ENCODE peak calls at places on chromosomes 3 and 15, in five cellular contexts. One of them, this sample, is unnamed.

GRCh38 chr3:46442591-46443530 is 21.8 kb downstream of the LTF start:
- DNase-seq in GM23338: peak; percentile 66
- DNase-seq in H9: no peak
- DNase-seq in CD8-positive, alpha-beta T cell: no peak
- DNase-seq in fibroblast of the aortic adventitia: peak; percentile 64
- DNase-seq in this sample: peak; percentile 65

GRCh38 chr15:66786222-66786621 is 84.2 kb downstream of the SMAD6 start:
- DNase-seq in GM23338: no peak
- DNase-seq in H9: no peak
- DNase-seq in CD8-positive, alpha-beta T cell: no peak
- DNase-seq in fibroblast of the aortic adventitia: no peak
- DNase-seq in this sample: no peak

GRCh38 chr3:169041677-169042171 is 621.8 kb downstream of the MECOM start:
- DNase-seq in GM23338: peak; percentile 15
- DNase-seq in H9: no peak
- DNase-seq in CD8-positive, alpha-beta T cell: no peak
- DNase-seq in fibroblast of the aortic adventitia: peak; percentile 78
- DNase-seq in this sample: peak; percentile 71

GRCh38 chr3:36891651-36892268 is 53.1 kb downstream of the TRANK1 start:
- DNase-seq in GM23338: no peak
- DNase-seq in H9: no peak
- DNase-seq in CD8-positive, alpha-beta T cell: no peak
- DNase-seq in fibroblast of the aortic adventitia: no peak
- DNase-seq in this sample: no peak

GRCh38 chr3:56048946-56049345 is 419.3 kb downstream of the ERC2 start:
- DNase-seq in GM23338: no peak
- DNase-seq in H9: no peak
- DNase-seq in CD8-positive, alpha-beta T cell: no peak
- DNase-seq in fibroblast of the aortic adventitia: no peak
- DNase-seq in this sample: no peak

GRCh38 chr15:52178765-52179164 is 12.4 kb downstream of the GNB5 start:
- DNase-seq in GM23338: no peak
- DNase-seq in H9: no peak
- DNase-seq in CD8-positive, alpha-beta T cell: no peak
- DNase-seq in fibroblast of the aortic adventitia: no peak
- DNase-seq in this sample: no peak

GRCh38 chr3:63960048-63960711 is 48.0 kb upstream of the SCAANT1 start:
- DNase-seq in GM23338: no peak
- DNase-seq in H9: no peak
- DNase-seq in CD8-positive, alpha-beta T cell: no peak
- DNase-seq in fibroblast of the aortic adventitia: peak; percentile 82
- DNase-seq in this sample: peak; percentile 88

GRCh38 chr15:51403072-51403878 is 61.8 kb downstream of the GLDN start:
- DNase-seq in GM23338: peak; percentile 48
- DNase-seq in H9: peak; percentile 23
- DNase-seq in CD8-positive, alpha-beta T cell: no peak
- DNase-seq in fibroblast of the aortic adventitia: peak; percentile 74
- DNase-seq in this sample: peak; percentile 70

GRCh38 chr15:44535509-44536297 is 1.2 kb upstream of the EIF3J start:
- DNase-seq in GM23338: peak; percentile 53
- DNase-seq in H9: peak; percentile 41
- DNase-seq in CD8-positive, alpha-beta T cell: no peak
- DNase-seq in fibroblast of the aortic adventitia: no peak
- DNase-seq in this sample: no peak

GRCh38 chr3:194141415-194142155 is 5.6 kb downstream of the HES1 start:
- DNase-seq in GM23338: peak; percentile 91
- DNase-seq in H9: peak; percentile 90
- DNase-seq in CD8-positive, alpha-beta T cell: peak; percentile 30
- DNase-seq in fibroblast of the aortic adventitia: peak; percentile 84
- DNase-seq in this sample: peak; percentile 87

GRCh38 chr15:61301701-61302100 is 72.6 kb upstream of the RORA start:
- DNase-seq in GM23338: no peak
- DNase-seq in H9: no peak
- DNase-seq in CD8-positive, alpha-beta T cell: no peak
- DNase-seq in fibroblast of the aortic adventitia: no peak
- DNase-seq in this sample: no peak

GRCh38 chr15:75201609-75202250 is at the start of gene C15orf39:
- DNase-seq in GM23338: peak; percentile 69
- DNase-seq in H9: peak; percentile 83
- DNase-seq in CD8-positive, alpha-beta T cell: peak; percentile 61
- DNase-seq in fibroblast of the aortic adventitia: peak; percentile 68
- DNase-seq in this sample: peak; percentile 59

GRCh38 chr3:123085293-123085949 is 18.6 kb downstream of the PDIA5 start:
- DNase-seq in GM23338: no peak
- DNase-seq in H9: no peak
- DNase-seq in CD8-positive, alpha-beta T cell: no peak
- DNase-seq in fibroblast of the aortic adventitia: no peak
- DNase-seq in this sample: no peak

GRCh38 chr3:16516695-16517481 is 3.4 kb upstream of the RFTN1 start:
- DNase-seq in GM23338: peak; percentile 70
- DNase-seq in H9: no peak
- DNase-seq in CD8-positive, alpha-beta T cell: no peak
- DNase-seq in fibroblast of the aortic adventitia: peak; percentile 82
- DNase-seq in this sample: peak; percentile 85

GRCh38 chr3:114435733-114436132 is 141.9 kb downstream of the TIGIT start:
- DNase-seq in GM23338: no peak
- DNase-seq in H9: no peak
- DNase-seq in CD8-positive, alpha-beta T cell: no peak
- DNase-seq in fibroblast of the aortic adventitia: no peak
- DNase-seq in this sample: no peak

GRCh38 chr3:100335137-100335833 is 728 bp downstream of the NIT2 start:
- DNase-seq in GM23338: peak; percentile 66
- DNase-seq in H9: peak; percentile 41
- DNase-seq in CD8-positive, alpha-beta T cell: no peak
- DNase-seq in fibroblast of the aortic adventitia: no peak
- DNase-seq in this sample: no peak

GRCh38 chr3:178669046-178669445 is 132.8 kb downstream of the KCNMB2 start:
- DNase-seq in GM23338: peak; percentile 7
- DNase-seq in H9: no peak
- DNase-seq in CD8-positive, alpha-beta T cell: no peak
- DNase-seq in fibroblast of the aortic adventitia: no peak
- DNase-seq in this sample: no peak

GRCh38 chr3:126928921-126929485 is 53.9 kb upstream of the PLXNA1 start:
- DNase-seq in GM23338: no peak
- DNase-seq in H9: no peak
- DNase-seq in CD8-positive, alpha-beta T cell: no peak
- DNase-seq in fibroblast of the aortic adventitia: no peak
- DNase-seq in this sample: no peak
- TF ChIP-seq CTCF in GM23338: no peak
- TF ChIP-seq CTCF in H9: no peak
- TF ChIP-seq CTCF in CD8-positive, alpha-beta T cell: no peak
- TF ChIP-seq CTCF in fibroblast of the aortic adventitia: no peak
- TF ChIP-seq CTCF in this sample: no peak

GRCh38 chr3:57852896-57853295 is 96.8 kb downstream of the SLMAP start:
- DNase-seq in GM23338: peak; percentile 52
- DNase-seq in H9: no peak
- DNase-seq in CD8-positive, alpha-beta T cell: no peak
- DNase-seq in fibroblast of the aortic adventitia: peak; percentile 66
- DNase-seq in this sample: peak; percentile 31

GRCh38 chr3:57851304-57851703 is 95.2 kb downstream of the SLMAP start:
- DNase-seq in GM23338: no peak
- DNase-seq in H9: no peak
- DNase-seq in CD8-positive, alpha-beta T cell: no peak
- DNase-seq in fibroblast of the aortic adventitia: no peak
- DNase-seq in this sample: no peak

GRCh38 chr3:57855943-57856342 is 99.8 kb downstream of the SLMAP start:
- DNase-seq in GM23338: no peak
- DNase-seq in H9: no peak
- DNase-seq in CD8-positive, alpha-beta T cell: no peak
- DNase-seq in fibroblast of the aortic adventitia: no peak
- DNase-seq in this sample: no peak

GRCh38 chr3:57855281-57855680 is 99.2 kb downstream of the SLMAP start:
- DNase-seq in GM23338: no peak
- DNase-seq in H9: no peak
- DNase-seq in CD8-positive, alpha-beta T cell: no peak
- DNase-seq in fibroblast of the aortic adventitia: peak; percentile 15
- DNase-seq in this sample: peak; percentile 76

DNA sequence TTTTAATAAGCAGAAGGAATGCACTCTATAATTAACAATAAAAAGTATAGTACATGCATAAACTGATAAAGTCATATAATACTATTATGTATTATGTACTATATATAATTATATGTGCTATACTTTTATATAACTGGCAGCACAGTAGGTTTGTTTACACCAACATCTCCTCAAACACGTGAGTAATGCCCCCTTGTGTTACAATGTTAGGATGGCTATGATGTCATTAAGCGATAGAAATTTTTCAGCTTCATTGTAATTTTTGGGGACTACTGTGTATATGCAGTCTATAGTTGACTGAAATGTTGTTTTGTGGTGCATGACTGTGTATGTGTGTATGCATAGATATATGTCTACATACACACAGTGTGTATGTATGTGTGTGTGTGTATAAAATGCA is 100.6 kb downstream of the SLMAP start:
- DNase-seq in GM23338: peak; percentile 24
- DNase-seq in H9: no peak
- DNase-seq in CD8-positive, alpha-beta T cell: no peak
- DNase-seq in fibroblast of the aortic adventitia: no peak
- DNase-seq in this sample: no peak
- TF ChIP-seq CTCF in GM23338: peak; percentile 40
- TF ChIP-seq CTCF in H9: peak; percentile 49
- TF ChIP-seq CTCF in CD8-positive, alpha-beta T cell: no peak
- TF ChIP-seq CTCF in fibroblast of the aortic adventitia: peak; percentile 18
- TF ChIP-seq CTCF in this sample: no peak

GRCh38 chr3:148815736-148816135 is 11.9 kb upstream of the CPB1 start:
- DNase-seq in GM23338: no peak
- DNase-seq in H9: no peak
- DNase-seq in CD8-positive, alpha-beta T cell: no peak
- DNase-seq in fibroblast of the aortic adventitia: no peak
- DNase-seq in this sample: no peak

GRCh38 chr3:148815316-148815715 is 12.3 kb upstream of the CPB1 start:
- DNase-seq in GM23338: no peak
- DNase-seq in H9: no peak
- DNase-seq in CD8-positive, alpha-beta T cell: no peak
- DNase-seq in fibroblast of the aortic adventitia: no peak
- DNase-seq in this sample: no peak

GRCh38 chr3:148820885-148821284 is 6.7 kb upstream of the CPB1 start:
- DNase-seq in GM23338: peak; percentile 73
- DNase-seq in H9: peak; percentile 31
- DNase-seq in CD8-positive, alpha-beta T cell: no peak
- DNase-seq in fibroblast of the aortic adventitia: no peak
- DNase-seq in this sample: no peak

GRCh38 chr3:148816427-148816826 is 11.2 kb upstream of the CPB1 start:
- DNase-seq in GM23338: no peak
- DNase-seq in H9: no peak
- DNase-seq in CD8-positive, alpha-beta T cell: no peak
- DNase-seq in fibroblast of the aortic adventitia: no peak
- DNase-seq in this sample: no peak

GRCh38 chr3:148816971-148817519 is 10.6 kb upstream of the CPB1 start:
- DNase-seq in GM23338: no peak
- DNase-seq in H9: no peak
- DNase-seq in CD8-positive, alpha-beta T cell: no peak
- DNase-seq in fibroblast of the aortic adventitia: no peak
- DNase-seq in this sample: no peak
- TF ChIP-seq CTCF in GM23338: no peak
- TF ChIP-seq CTCF in H9: no peak
- TF ChIP-seq CTCF in CD8-positive, alpha-beta T cell: no peak
- TF ChIP-seq CTCF in fibroblast of the aortic adventitia: no peak
- TF ChIP-seq CTCF in this sample: no peak

GRCh38 chr3:141106842-141107241 is 55.7 kb downstream of the SPSB4 start:
- DNase-seq in GM23338: no peak
- DNase-seq in H9: no peak
- DNase-seq in CD8-positive, alpha-beta T cell: no peak
- DNase-seq in fibroblast of the aortic adventitia: no peak
- DNase-seq in this sample: no peak
- TF ChIP-seq CTCF in GM23338: no peak
- TF ChIP-seq CTCF in H9: no peak
- TF ChIP-seq CTCF in CD8-positive, alpha-beta T cell: no peak
- TF ChIP-seq CTCF in fibroblast of the aortic adventitia: no peak
- TF ChIP-seq CTCF in this sample: no peak

DNA sequence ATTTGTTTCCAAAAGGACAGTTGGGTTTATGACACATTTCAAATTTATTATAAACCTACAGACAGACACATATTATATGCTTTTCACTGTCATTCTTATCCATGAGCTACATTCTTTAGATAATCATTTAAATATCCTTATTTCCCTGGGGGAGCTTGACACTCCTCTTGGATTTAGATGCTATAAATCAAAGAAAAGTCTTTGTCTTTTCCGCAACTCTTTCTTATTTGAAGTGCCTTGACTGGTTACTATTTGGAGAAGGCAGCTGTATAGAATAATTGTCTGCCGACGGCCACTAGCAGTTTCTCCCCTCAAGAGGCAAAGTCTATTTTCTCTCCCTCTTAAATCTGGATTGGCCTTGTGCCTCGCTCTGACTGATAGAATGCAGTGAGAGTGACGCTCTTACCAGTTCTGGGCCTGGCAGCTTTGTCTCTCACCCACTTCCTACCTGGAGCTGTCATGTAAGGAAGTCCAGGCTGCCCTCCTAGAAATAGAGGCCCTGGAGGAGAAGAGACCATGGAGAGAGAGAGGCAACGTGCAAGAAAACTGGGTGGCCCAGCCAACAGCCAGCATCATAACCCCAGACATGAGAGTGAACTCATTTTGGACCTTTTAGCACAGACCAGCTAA is 6.9 kb upstream of the LRIG1 start:
- DNase-seq in GM23338: no peak
- DNase-seq in H9: no peak
- DNase-seq in CD8-positive, alpha-beta T cell: no peak
- DNase-seq in fibroblast of the aortic adventitia: no peak
- DNase-seq in this sample: no peak
- TF ChIP-seq CTCF in GM23338: no peak
- TF ChIP-seq CTCF in H9: no peak
- TF ChIP-seq CTCF in CD8-positive, alpha-beta T cell: no peak
- TF ChIP-seq CTCF in fibroblast of the aortic adventitia: no peak
- TF ChIP-seq CTCF in this sample: no peak

DNA sequence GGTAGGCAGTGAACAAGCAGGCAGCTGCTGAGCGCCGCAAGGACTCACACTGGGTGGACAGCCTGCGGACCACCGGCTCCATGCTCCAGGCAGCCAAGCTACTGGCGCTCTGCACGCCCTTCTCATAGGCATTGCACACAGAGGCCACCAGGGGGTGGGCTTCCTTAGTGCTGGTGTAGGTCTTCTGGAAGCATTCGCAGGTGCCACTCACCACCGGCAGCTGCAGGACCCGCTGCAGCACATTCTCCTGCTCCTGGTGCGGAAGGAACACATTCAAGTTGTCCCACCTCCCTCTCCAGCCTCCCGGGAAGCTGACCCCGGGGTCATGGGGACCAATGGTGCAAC is 6.0 kb downstream of the PLIN1 start:
- DNase-seq in GM23338: peak; percentile 91
- DNase-seq in H9: peak; percentile 91
- DNase-seq in CD8-positive, alpha-beta T cell: no peak
- DNase-seq in fibroblast of the aortic adventitia: no peak
- DNase-seq in this sample: no peak
- TF ChIP-seq CTCF in GM23338: peak; percentile 70
- TF ChIP-seq CTCF in H9: peak; percentile 88
- TF ChIP-seq CTCF in CD8-positive, alpha-beta T cell: no peak
- TF ChIP-seq CTCF in fibroblast of the aortic adventitia: peak; percentile 27
- TF ChIP-seq CTCF in this sample: peak; percentile 21

GRCh38 chr3:141576744-141577052 is 89.9 kb downstream of the RASA2 start:
- DNase-seq in GM23338: no peak
- DNase-seq in H9: no peak
- DNase-seq in CD8-positive, alpha-beta T cell: no peak
- DNase-seq in fibroblast of the aortic adventitia: no peak
- DNase-seq in this sample: no peak
- TF ChIP-seq CTCF in GM23338: no peak
- TF ChIP-seq CTCF in H9: no peak
- TF ChIP-seq CTCF in CD8-positive, alpha-beta T cell: peak; percentile 33
- TF ChIP-seq CTCF in fibroblast of the aortic adventitia: no peak
- TF ChIP-seq CTCF in this sample: no peak

This sample was measured in foreskin fibroblast.